ENCODE peak calls at places on chromosomes 4 and X, in four cellular contexts. One of them, this sample, is unnamed.

GRCh38 chrX:107825698-107826285 is at the start of gene MID2:
- DNase-seq in HFFc6: peak; percentile 33
- DNase-seq in OCI-LY7: no peak
- DNase-seq in neural progenitor cell: peak; percentile 59
- DNase-seq in this sample: peak; percentile 73

GRCh38 chr4:44256414-44256813 is 192.2 kb downstream of the KCTD8 start:
- DNase-seq in HFFc6: no peak
- DNase-seq in OCI-LY7: no peak
- DNase-seq in neural progenitor cell: peak; percentile 50
- DNase-seq in this sample: no peak

GRCh38 chrX:71623714-71624113 is 5.4 kb upstream of the CXCR3 start:
- DNase-seq in HFFc6: no peak
- DNase-seq in OCI-LY7: no peak
- DNase-seq in neural progenitor cell: no peak
- DNase-seq in this sample: peak; percentile 63

GRCh38 chr4:163558539-163559044 is 64.1 kb downstream of the TMA16 start:
- DNase-seq in HFFc6: no peak
- DNase-seq in OCI-LY7: peak; percentile 52
- DNase-seq in neural progenitor cell: no peak
- DNase-seq in this sample: peak; percentile 12

GRCh38 chr4:108172780-108173598 is 4.3 kb upstream of the LEF1 start:
- DNase-seq in HFFc6: no peak
- DNase-seq in OCI-LY7: peak; percentile 64
- DNase-seq in neural progenitor cell: peak; percentile 77
- DNase-seq in this sample: peak; percentile 76

GRCh38 chr4:15392053-15392805 is 35.6 kb upstream of the C1QTNF7 start:
- DNase-seq in HFFc6: no peak
- DNase-seq in OCI-LY7: no peak
- DNase-seq in neural progenitor cell: no peak
- DNase-seq in this sample: no peak

GRCh38 chr4:108774809-108775530 is 12.1 kb upstream of the ETNPPL start:
- DNase-seq in HFFc6: no peak
- DNase-seq in OCI-LY7: no peak
- DNase-seq in neural progenitor cell: no peak
- DNase-seq in this sample: no peak

GRCh38 chr4:83212041-83212851 is 72.4 kb downstream of the COQ2 start:
- DNase-seq in HFFc6: no peak
- DNase-seq in OCI-LY7: peak; percentile 99
- DNase-seq in neural progenitor cell: no peak
- DNase-seq in this sample: peak; percentile 71

GRCh38 chr4:20299515-20299914 is 47.8 kb downstream of the SLIT2 start:
- DNase-seq in HFFc6: no peak
- DNase-seq in OCI-LY7: peak; percentile 13
- DNase-seq in neural progenitor cell: peak; percentile 50
- DNase-seq in this sample: no peak

GRCh38 chr4:107896158-107896645 is 35.1 kb upstream of the CYP2U1 start:
- DNase-seq in HFFc6: peak; percentile 97
- DNase-seq in OCI-LY7: no peak
- DNase-seq in neural progenitor cell: no peak
- DNase-seq in this sample: peak; percentile 5

GRCh38 chrX:79167437-79167836 is 22.9 kb downstream of the GPR174 start:
- DNase-seq in HFFc6: no peak
- DNase-seq in OCI-LY7: no peak
- DNase-seq in neural progenitor cell: no peak
- DNase-seq in this sample: no peak

GRCh38 chr4:65007841-65008439 is 598.7 kb upstream of the TECRL start:
- DNase-seq in HFFc6: peak; percentile 1
- DNase-seq in OCI-LY7: peak; percentile 53
- DNase-seq in neural progenitor cell: peak; percentile 73
- DNase-seq in this sample: peak; percentile 15

GRCh38 chr4:42452823-42453222 is 55.5 kb downstream of the SHISA3 start:
- DNase-seq in HFFc6: no peak
- DNase-seq in OCI-LY7: no peak
- DNase-seq in neural progenitor cell: no peak
- DNase-seq in this sample: no peak

GRCh38 chrX:108270739-108271396 is 167.4 kb downstream of the COL4A6 start:
- DNase-seq in HFFc6: no peak
- DNase-seq in OCI-LY7: no peak
- DNase-seq in neural progenitor cell: no peak
- DNase-seq in this sample: no peak

GRCh38 chr4:5143940-5144339 is 92.7 kb downstream of the STK32B start:
- DNase-seq in HFFc6: no peak
- DNase-seq in OCI-LY7: no peak
- DNase-seq in neural progenitor cell: no peak
- DNase-seq in this sample: no peak

GRCh38 chr4:53920116-53920515 is 144.3 kb downstream of the CHIC2 start:
- DNase-seq in HFFc6: no peak
- DNase-seq in OCI-LY7: no peak
- DNase-seq in neural progenitor cell: no peak
- DNase-seq in this sample: no peak

GRCh38 chr4:56067826-56068225 is 119.1 kb downstream of the CEP135 start:
- DNase-seq in HFFc6: no peak
- DNase-seq in OCI-LY7: no peak
- DNase-seq in neural progenitor cell: no peak
- DNase-seq in this sample: no peak

GRCh38 chrX:51891821-51892551 is 1.4 kb upstream of the MAGED1 start:
- DNase-seq in HFFc6: peak; percentile 85
- DNase-seq in OCI-LY7: peak; percentile 70
- DNase-seq in neural progenitor cell: peak; percentile 11
- DNase-seq in this sample: no peak

GRCh38 chr4:101349346-101350064 is 2.2 kb upstream of the PPP3CA start:
- DNase-seq in HFFc6: no peak
- DNase-seq in OCI-LY7: no peak
- DNase-seq in neural progenitor cell: no peak
- DNase-seq in this sample: no peak

GRCh38 chr4:156751486-156751885 is 220.1 kb downstream of the PDGFC start:
- DNase-seq in HFFc6: peak; percentile 63
- DNase-seq in OCI-LY7: no peak
- DNase-seq in neural progenitor cell: no peak
- DNase-seq in this sample: no peak

GRCh38 chr4:85489273-85489672 is 14.3 kb downstream of the ARHGAP24 start:
- DNase-seq in HFFc6: peak; percentile 62
- DNase-seq in OCI-LY7: no peak
- DNase-seq in neural progenitor cell: peak; percentile 16
- DNase-seq in this sample: no peak

GRCh38 chr4:62791386-62791785 is 1591.3 kb downstream of the ADGRL3 start:
- DNase-seq in HFFc6: no peak
- DNase-seq in OCI-LY7: no peak
- DNase-seq in neural progenitor cell: no peak
- DNase-seq in this sample: no peak

GRCh38 chrX:40359593-40359992 is 221.2 kb upstream of the ATP6AP2 start:
- DNase-seq in HFFc6: no peak
- DNase-seq in OCI-LY7: no peak
- DNase-seq in neural progenitor cell: no peak
- DNase-seq in this sample: no peak

GRCh38 chrX:133838761-133839676 is 146.4 kb downstream of the GPC3 start:
- DNase-seq in HFFc6: no peak
- DNase-seq in OCI-LY7: peak; percentile 12
- DNase-seq in neural progenitor cell: peak; percentile 63
- DNase-seq in this sample: peak; percentile 37

GRCh38 chr4:10371121-10371520 is 86.1 kb downstream of the ZNF518B start:
- DNase-seq in HFFc6: no peak
- DNase-seq in OCI-LY7: no peak
- DNase-seq in neural progenitor cell: no peak
- DNase-seq in this sample: no peak

GRCh38 chr4:10369517-10369916 is 87.7 kb downstream of the ZNF518B start:
- DNase-seq in HFFc6: no peak
- DNase-seq in OCI-LY7: no peak
- DNase-seq in neural progenitor cell: no peak
- DNase-seq in this sample: no peak

GRCh38 chr4:10366628-10367027 is 90.6 kb downstream of the ZNF518B start:
- DNase-seq in HFFc6: no peak
- DNase-seq in OCI-LY7: no peak
- DNase-seq in neural progenitor cell: no peak
- DNase-seq in this sample: no peak

GRCh38 chr4:10371869-10372471 is 85.3 kb downstream of the ZNF518B start:
- DNase-seq in HFFc6: peak; percentile 77
- DNase-seq in OCI-LY7: no peak
- DNase-seq in neural progenitor cell: peak; percentile 3
- DNase-seq in this sample: no peak
- TF ChIP-seq CTCF in HFFc6: no peak
- TF ChIP-seq CTCF in OCI-LY7: no peak
- TF ChIP-seq CTCF in neural progenitor cell: no peak
- TF ChIP-seq CTCF in this sample: no peak

GRCh38 chr4:57154926-57155325 is 44.7 kb upstream of the IGFBP7 start:
- DNase-seq in HFFc6: no peak
- DNase-seq in OCI-LY7: no peak
- DNase-seq in neural progenitor cell: no peak
- DNase-seq in this sample: no peak
- TF ChIP-seq CTCF in HFFc6: no peak
- TF ChIP-seq CTCF in OCI-LY7: no peak
- TF ChIP-seq CTCF in neural progenitor cell: no peak
- TF ChIP-seq CTCF in this sample: no peak

DNA sequence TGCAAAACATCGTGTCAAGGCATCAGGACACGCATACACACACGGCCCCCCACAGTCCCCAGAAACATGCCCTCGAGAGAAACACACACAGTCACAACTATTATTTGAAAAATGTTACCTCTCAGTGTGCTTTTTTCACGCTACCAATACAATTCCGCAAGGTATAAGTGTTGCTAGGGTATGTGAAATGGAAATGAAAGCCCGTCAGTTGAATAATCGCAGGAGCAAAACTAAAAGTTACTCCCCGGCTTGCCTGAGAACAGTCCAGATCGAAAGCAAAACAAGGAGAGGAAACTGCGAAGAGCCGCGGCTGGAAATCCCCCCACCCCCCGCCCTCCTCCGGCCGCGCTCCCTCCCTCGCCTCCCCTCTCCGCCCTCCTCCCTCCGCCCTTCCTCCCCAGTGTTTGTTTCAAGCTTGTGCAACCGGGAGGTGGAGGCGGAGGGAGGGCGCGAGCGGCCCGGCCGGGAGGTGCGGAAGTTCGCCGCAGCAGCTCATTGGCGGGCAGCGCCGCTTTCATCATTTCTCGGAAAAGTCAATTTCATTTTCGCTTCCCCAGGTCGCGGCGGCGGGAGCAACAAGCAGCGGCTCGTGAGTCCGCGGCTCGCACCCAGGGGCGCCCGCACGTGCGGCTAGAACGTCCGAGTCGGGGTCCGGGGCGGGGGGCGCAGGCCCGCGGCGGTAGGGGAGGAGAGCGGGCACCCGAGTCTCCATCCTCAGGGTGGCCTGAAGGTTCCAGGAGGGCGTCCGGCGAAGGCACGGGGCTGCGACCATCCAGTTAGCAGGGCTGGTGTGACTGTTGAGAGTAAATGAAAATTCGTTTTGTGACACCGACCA is at the start of gene IRF2:
- DNase-seq in HFFc6: peak; percentile 96
- DNase-seq in OCI-LY7: peak; percentile 97
- DNase-seq in neural progenitor cell: peak; percentile 94
- DNase-seq in this sample: peak; percentile 98
- TF ChIP-seq CTCF in HFFc6: peak; percentile 31
- TF ChIP-seq CTCF in OCI-LY7: no peak
- TF ChIP-seq CTCF in neural progenitor cell: no peak
- TF ChIP-seq CTCF in this sample: no peak

DNA sequence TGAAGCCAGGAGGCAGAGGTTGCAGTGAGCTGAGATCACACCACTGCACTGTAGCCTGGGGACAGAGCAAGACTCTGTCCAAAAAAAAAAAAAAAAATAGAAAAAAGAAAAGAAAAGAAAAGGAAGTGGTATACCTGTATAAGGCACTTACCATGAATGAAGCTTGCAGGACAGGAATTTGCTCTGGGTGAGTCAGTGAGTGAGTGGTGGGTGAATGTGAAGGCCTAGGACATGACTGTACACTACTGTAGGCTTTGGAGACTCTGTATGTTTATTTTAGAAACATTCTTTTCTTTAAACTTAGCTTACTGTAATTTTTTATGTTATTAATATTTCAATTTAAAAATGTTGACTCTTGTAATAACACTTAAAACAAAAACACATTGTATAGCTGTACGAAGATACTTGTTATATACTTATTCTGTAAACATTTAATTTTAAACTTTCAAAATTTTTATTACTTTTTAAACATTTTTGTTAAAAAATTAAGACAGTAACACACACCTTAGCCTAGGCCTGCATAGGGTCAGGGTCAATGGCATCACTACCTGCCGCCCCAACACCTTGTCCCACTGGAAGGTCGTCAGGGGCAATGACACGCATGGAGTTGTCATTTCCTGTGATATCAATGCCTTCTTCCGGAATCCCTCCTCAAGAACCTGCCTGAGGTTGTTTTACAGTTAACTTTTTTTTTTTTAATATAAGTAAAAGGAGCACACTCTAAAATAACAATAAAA is 78.7 kb downstream of the CLNK start:
- DNase-seq in HFFc6: peak; percentile 83
- DNase-seq in OCI-LY7: no peak
- DNase-seq in neural progenitor cell: no peak
- DNase-seq in this sample: no peak
- TF ChIP-seq CTCF in HFFc6: no peak
- TF ChIP-seq CTCF in OCI-LY7: no peak
- TF ChIP-seq CTCF in neural progenitor cell: no peak
- TF ChIP-seq CTCF in this sample: no peak

GRCh38 chr4:121943941-121944340 is 7.9 kb downstream of the TRPC3 start:
- DNase-seq in HFFc6: no peak
- DNase-seq in OCI-LY7: peak; percentile 32
- DNase-seq in neural progenitor cell: peak; percentile 53
- DNase-seq in this sample: peak; percentile 41
- TF ChIP-seq CTCF in HFFc6: peak; percentile 66
- TF ChIP-seq CTCF in OCI-LY7: peak; percentile 79
- TF ChIP-seq CTCF in neural progenitor cell: peak; percentile 61
- TF ChIP-seq CTCF in this sample: peak; percentile 59

GRCh38 chrX:19864736-19865135 is 22.7 kb downstream of the SH3KBP1 start:
- DNase-seq in HFFc6: no peak
- DNase-seq in OCI-LY7: peak; percentile 57
- DNase-seq in neural progenitor cell: no peak
- DNase-seq in this sample: no peak

GRCh38 chrX:19862634-19863236 is 24.7 kb downstream of the SH3KBP1 start:
- DNase-seq in HFFc6: no peak
- DNase-seq in OCI-LY7: no peak
- DNase-seq in neural progenitor cell: no peak
- DNase-seq in this sample: no peak

GRCh38 chrX:19865567-19866363 is 21.6 kb downstream of the SH3KBP1 start:
- DNase-seq in HFFc6: no peak
- DNase-seq in OCI-LY7: no peak
- DNase-seq in neural progenitor cell: no peak
- DNase-seq in this sample: no peak

GRCh38 chrX:19860571-19860970 is 26.8 kb downstream of the SH3KBP1 start:
- DNase-seq in HFFc6: no peak
- DNase-seq in OCI-LY7: no peak
- DNase-seq in neural progenitor cell: no peak
- DNase-seq in this sample: no peak

GRCh38 chrX:19863237-19864223 is 23.9 kb downstream of the SH3KBP1 start:
- DNase-seq in HFFc6: no peak
- DNase-seq in OCI-LY7: peak; percentile 78
- DNase-seq in neural progenitor cell: no peak
- DNase-seq in this sample: no peak
- TF ChIP-seq CTCF in HFFc6: no peak
- TF ChIP-seq CTCF in OCI-LY7: no peak
- TF ChIP-seq CTCF in neural progenitor cell: no peak
- TF ChIP-seq CTCF in this sample: no peak

GRCh38 chr4:1207603-1208265 is 35.4 kb upstream of the SPON2 start:
- DNase-seq in HFFc6: peak; percentile 36
- DNase-seq in OCI-LY7: no peak
- DNase-seq in neural progenitor cell: no peak
- DNase-seq in this sample: no peak
- TF ChIP-seq CTCF in HFFc6: no peak
- TF ChIP-seq CTCF in OCI-LY7: no peak
- TF ChIP-seq CTCF in neural progenitor cell: no peak
- TF ChIP-seq CTCF in this sample: no peak